ENCODE peak calls at places on chromosomes 5 and 9, in six cellular contexts. L, I, V, K, A and Z are unnamed samples.

GRCh38 chr9:83701769-83702168 is 6.0 kb downstream of the UBQLN1 start:
- DNase-seq in L (no peak), K (no peak), V (no peak), I (no peak), A (peak; percentile 83), Z (no peak)

GRCh38 chr5:9376363-9377117 is 169.3 kb downstream of the SEMA5A start:
- DNase-seq in V (no peak), A (peak; percentile 52), I (no peak), L (no peak), K (no peak), Z (no peak)

GRCh38 chr9:137083418-137084004 is 3.3 kb upstream of the MAN1B1 start:
- DNase-seq in L (no peak), V (peak; percentile 86), I (peak; percentile 94), K (peak; percentile 59), A (peak; percentile 98), Z (no peak)

GRCh38 chr9:27701029-27701428 is 127.7 kb upstream of the C9orf72 start:
- DNase-seq in V (no peak), A (no peak), K (no peak), L (no peak), I (no peak), Z (no peak)

GRCh38 chr9:15142903-15143534 is 164.0 kb downstream of the TTC39B start:
- DNase-seq in K (no peak), L (no peak), I (peak; percentile 65), A (peak; percentile 77), V (no peak), Z (no peak)

GRCh38 chr9:101242651-101243050 is 142.2 kb downstream of the BAAT start:
- DNase-seq in L (no peak), K (no peak), I (no peak), A (no peak), V (no peak), Z (no peak)

GRCh38 chr9:36840895-36841536 is 193.1 kb downstream of the PAX5 start:
- DNase-seq in L (no peak), V (no peak), I (no peak), K (no peak), A (peak; percentile 12), Z (no peak)

GRCh38 chr9:6495484-6495883 is 82.5 kb downstream of the UHRF2 start:
- DNase-seq in K (no peak), V (no peak), A (no peak), L (no peak), I (no peak), Z (no peak)

GRCh38 chr5:37846786-37847310 is 7.0 kb upstream of the GDNF start:
- DNase-seq in A (no peak), K (no peak), L (no peak), V (no peak), I (no peak), Z (no peak)

GRCh38 chr5:10018670-10019069 is 231.0 kb downstream of the ATPSCKMT start:
- DNase-seq in L (no peak), V (no peak), K (no peak), I (no peak), A (peak; percentile 90), Z (no peak)

GRCh38 chr5:58365791-58366190 is 94.1 kb downstream of the PLK2 start:
- DNase-seq in A (no peak), L (no peak), I (no peak), V (no peak), K (no peak), Z (no peak)

GRCh38 chr5:71865202-71865601 is 146.1 kb downstream of the CARTPT start:
- DNase-seq in A (peak; percentile 81), L (no peak), I (no peak), V (no peak), K (no peak), Z (no peak)

DNA sequence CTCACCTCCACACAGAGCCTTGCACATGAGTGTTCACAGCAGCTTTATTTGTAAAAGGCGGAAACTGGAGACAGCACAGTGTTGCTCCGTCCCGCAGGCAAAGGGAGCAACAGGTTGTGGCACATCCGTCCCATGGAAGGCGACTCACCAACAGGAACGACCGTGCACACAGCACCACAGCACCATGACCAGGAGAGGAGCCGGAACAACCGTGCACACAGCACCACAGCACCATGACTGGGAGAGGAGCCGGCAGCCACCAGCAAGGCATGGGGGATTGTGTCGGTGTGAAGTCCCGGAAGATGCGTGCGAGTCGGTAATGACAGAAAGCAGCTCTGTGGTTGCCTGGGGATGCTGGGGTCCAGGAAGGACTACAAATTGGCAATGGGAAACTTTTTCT is 158.5 kb downstream of the C9orf50 start:
- DNase-seq in L (no peak), I (no peak), V (no peak), K (no peak), A (no peak), Z (no peak)
- H3K4me1 ChIP-seq in L (peaks cover 35% of the 10 kb centered on the region), I (peaks cover 95% of the 10 kb centered on the region), V (peaks cover 65% of the 10 kb centered on the region), K (peaks cover 83% of the 10 kb centered on the region), A (peaks cover 46% of the 10 kb centered on the region), Z (peaks cover 41% of the 10 kb centered on the region)

GRCh38 chr5:149421372-149421685 is 42.2 kb upstream of the IL17B start:
- DNase-seq in K (no peak), L (no peak), I (no peak), V (no peak), A (no peak), Z (no peak)
- H3K4me1 ChIP-seq in K (peaks cover 69% of the 10 kb centered on the region), L (peaks cover 6% of the 10 kb centered on the region), I (peaks cover 13% of the 10 kb centered on the region), V (peaks cover 76% of the 10 kb centered on the region), A (peaks cover 26% of the 10 kb centered on the region), Z (peaks cover 67% of the 10 kb centered on the region)

DNA sequence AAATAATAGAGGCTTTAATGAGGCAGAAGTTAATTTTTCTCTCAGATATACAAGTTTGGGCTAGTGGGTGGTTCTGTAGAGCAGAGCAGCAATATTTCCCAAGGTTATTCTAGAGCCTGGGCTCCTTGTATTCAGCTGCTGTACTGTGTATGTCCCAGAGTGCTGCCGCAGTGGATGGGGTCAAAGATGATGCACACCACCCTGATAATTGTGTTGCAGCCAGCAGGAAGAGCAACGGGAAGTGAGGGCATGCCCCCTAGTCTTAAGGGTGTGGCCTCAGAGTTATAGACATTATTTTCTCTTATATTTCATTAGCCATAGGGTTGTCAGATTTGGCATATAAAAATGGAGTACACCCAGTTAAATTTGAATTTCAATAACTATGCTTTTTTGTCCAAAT is 23.9 kb upstream of the KIF4B start:
- DNase-seq in V (no peak), L (no peak), I (no peak), K (no peak), A (no peak), Z (no peak)
- H3K4me1 ChIP-seq in V (no peaks in the 10 kb centered on the region), L (no peaks in the 10 kb centered on the region), I (no peaks in the 10 kb centered on the region), K (no peaks in the 10 kb centered on the region), A (no peaks in the 10 kb centered on the region), Z (no peaks in the 10 kb centered on the region)

GRCh38 chr5:132377738-132378137 is 8.2 kb downstream of the SLC22A5 start:
- DNase-seq in K (no peak), I (no peak), L (no peak), A (no peak), V (no peak), Z (no peak)
- H3K4me1 ChIP-seq in K (peaks cover 18% of the 10 kb centered on the region), I (peaks cover 2% of the 10 kb centered on the region), L (no peaks in the 10 kb centered on the region), A (no peaks in the 10 kb centered on the region), V (peaks cover 7% of the 10 kb centered on the region), Z (no peaks in the 10 kb centered on the region)

GRCh38 chr9:127557998-127558546 is 54.0 kb upstream of the STXBP1 start:
- DNase-seq in I (no peak), A (no peak), L (no peak), V (no peak), K (no peak), Z (no peak)

GRCh38 chr9:127556871-127557270 is 55.2 kb upstream of the STXBP1 start:
- DNase-seq in K (no peak), A (no peak), I (no peak), V (no peak), L (no peak), Z (no peak)

GRCh38 chr9:127557466-127557869 is 54.6 kb upstream of the STXBP1 start:
- DNase-seq in A (peak; percentile 65), K (no peak), V (no peak), L (no peak), I (no peak), Z (no peak)

GRCh38 chr9:127558581-127559246 is 53.4 kb upstream of the STXBP1 start:
- DNase-seq in I (no peak), L (no peak), V (no peak), A (peak; percentile 66), K (no peak), Z (no peak)

GRCh38 chr9:127559247-127559680 is 52.8 kb upstream of the STXBP1 start:
- DNase-seq in V (no peak), A (no peak), K (no peak), I (no peak), L (no peak), Z (no peak)
- H3K4me1 ChIP-seq in V (peaks cover 88% of the 10 kb centered on the region), A (peaks cover 92% of the 10 kb centered on the region), K (peaks cover 100% of the 10 kb centered on the region), I (peaks cover 99% of the 10 kb centered on the region), L (peaks cover 48% of the 10 kb centered on the region), Z (peaks cover 98% of the 10 kb centered on the region)

GRCh38 chr5:150651924-150652688 is 8.9 kb upstream of the MYOZ3 start:
- DNase-seq in A (no peak), L (no peak), V (no peak), K (no peak), I (no peak), Z (no peak)
- H3K4me1 ChIP-seq in A (peaks cover 13% of the 10 kb centered on the region), L (peaks cover 7% of the 10 kb centered on the region), V (peaks cover 17% of the 10 kb centered on the region), K (peaks cover 96% of the 10 kb centered on the region), I (peaks cover 10% of the 10 kb centered on the region), Z (peaks cover 9% of the 10 kb centered on the region)

GRCh38 chr5:107466233-107466769 is 204.4 kb downstream of the EFNA5 start:
- DNase-seq in L (no peak), I (no peak), K (no peak), A (no peak), V (no peak), Z (no peak)
- H3K4me1 ChIP-seq in L (peaks cover 3% of the 10 kb centered on the region), I (peaks cover 33% of the 10 kb centered on the region), K (peaks cover 12% of the 10 kb centered on the region), A (peaks cover 11% of the 10 kb centered on the region), V (no peaks in the 10 kb centered on the region), Z (no peaks in the 10 kb centered on the region)